ENCODE peak calls at places on chromosome X, in ten cellular contexts. L is GM12865, S is dorsolateral prefrontal cortex, D is HS-5, Z is LNCaP clone FGC, C is type B pancreatic cell, I is SK-N-MC, N is NCI-H146, T is upper lobe of right lung, U is foreskin fibroblast. Q is an unnamed sample.

GRCh38 chrX:98897191-98897590 is 1512.9 kb downstream of the PCDH19 start:
- DNase-seq in N (no peak), U (no peak), D (no peak), T (no peak), L (no peak), S (no peak), Z (no peak), I (no peak), C (no peak), Q (no peak)

GRCh38 chrX:102651242-102651967 is at the start of gene GPRASP1:
- DNase-seq in I (no peak), D (no peak), T (peak; percentile 72), C (peak; percentile 72), U (peak; percentile 55), N (peak; percentile 70), Z (no peak), S (peak; percentile 74), L (no peak), Q (no peak)

GRCh38 chrX:40140706-40141499 is 43.1 kb upstream of the BCOR start:
- DNase-seq in T (peak; percentile 64), S (no peak), I (no peak), U (peak; percentile 55), D (no peak), Z (no peak), N (no peak), L (no peak), C (no peak), Q (no peak)

GRCh38 chrX:104135677-104136076 is 21.1 kb downstream of the SLC25A53 start:
- DNase-seq in Z (no peak), S (no peak), D (no peak), C (no peak), I (no peak), L (no peak), T (no peak), U (no peak), N (no peak), Q (no peak)

GRCh38 chrX:137548261-137548660 is 17.7 kb upstream of the ZIC3 start:
- DNase-seq in C (no peak), L (no peak), I (no peak), Z (no peak), N (no peak), D (no peak), T (no peak), U (no peak), S (no peak), Q (no peak)

GRCh38 chrX:56794831-56795230 is 65.8 kb downstream of the NBDY start:
- DNase-seq in I (no peak), L (no peak), S (no peak), T (no peak), U (no peak), N (no peak), C (no peak), Z (peak; percentile 28), D (no peak), Q (no peak)

GRCh38 chrX:72714471-72714916 is 388 bp upstream of the PHKA1 start:
- DNase-seq in L (no peak), D (peak; percentile 8), T (peak; percentile 73), S (peak; percentile 46), I (no peak), N (peak; percentile 64), Z (peak; percentile 58), C (no peak), U (peak; percentile 87), Q (peak; percentile 14)

GRCh38 chrX:7086384-7086783 is 61.1 kb upstream of the STS start:
- DNase-seq in D (no peak), N (no peak), C (no peak), U (peak; percentile 26), S (no peak), Z (no peak), L (peak; percentile 21), T (no peak), I (peak; percentile 76), Q (no peak)

GRCh38 chrX:150200820-150201287 is 162.3 kb upstream of the MAMLD1 start:
- DNase-seq in N (no peak), D (peak; percentile 85), U (peak; percentile 96), T (no peak), I (no peak), Z (no peak), C (peak; percentile 37), S (peak; percentile 40), L (peak; percentile 84), Q (peak; percentile 63)

GRCh38 chrX:55450259-55450658 is 1.7 kb upstream of the MAGEH1 start:
- DNase-seq in I (no peak), U (peak; percentile 35), T (no peak), Z (peak; percentile 13), N (no peak), C (no peak), L (peak; percentile 0), S (no peak), D (no peak), Q (no peak)

GRCh38 chrX:17689971-17690409 is 47.3 kb upstream of the SCML1 start:
- DNase-seq in D (no peak), Z (peak; percentile 26), L (peak; percentile 49), S (no peak), T (no peak), I (peak; percentile 5), C (no peak), U (peak; percentile 82), N (peak; percentile 81), Q (peak; percentile 57)

GRCh38 chrX:68829594-68830485 is 1.0 kb downstream of the EFNB1 start:
- DNase-seq in T (no peak), U (peak; percentile 65), D (no peak), C (peak; percentile 71), L (no peak), S (no peak), I (no peak), Z (no peak), N (peak; percentile 9), Q (peak; percentile 39)

GRCh38 chrX:45598841-45599240 is 398.2 kb upstream of the DIPK2B start:
- DNase-seq in Z (no peak), T (no peak), D (no peak), I (no peak), U (no peak), N (no peak), L (no peak), S (no peak), C (no peak), Q (no peak)

GRCh38 chrX:119698835-119699234 is 5.9 kb upstream of the SEPTIN6 start:
- DNase-seq in I (no peak), T (no peak), U (peak; percentile 71), D (no peak), S (no peak), N (peak; percentile 37), L (peak; percentile 58), Z (peak; percentile 52), C (no peak), Q (peak; percentile 53)

GRCh38 chrX:30597258-30598012 is 19.9 kb upstream of the TASL start:
- DNase-seq in N (no peak), I (no peak), T (no peak), D (no peak), S (no peak), C (no peak), U (no peak), L (peak; percentile 69), Z (no peak), Q (peak; percentile 51)

GRCh38 chrX:149074429-149074828 is 430.7 kb downstream of the IDS start:
- DNase-seq in D (no peak), L (peak; percentile 44), C (no peak), I (no peak), N (peak; percentile 6), Z (no peak), U (peak; percentile 46), S (no peak), T (no peak), Q (no peak)

GRCh38 chrX:73525928-73526690 is 36.9 kb upstream of the CHIC1 start:
- DNase-seq in T (no peak), S (no peak), C (no peak), Z (no peak), N (no peak), L (no peak), I (no peak), D (no peak), U (no peak), Q (no peak)

GRCh38 chrX:13894888-13895564 is 78.1 kb upstream of the GPM6B start:
- DNase-seq in U (peak; percentile 32), T (no peak), I (no peak), Z (no peak), N (no peak), S (no peak), D (no peak), C (no peak), L (no peak), Q (no peak)

GRCh38 chrX:24996096-24996709 is 19.6 kb downstream of the ARX start:
- DNase-seq in Z (no peak), T (no peak), S (no peak), C (no peak), U (no peak), N (peak; percentile 9), L (no peak), I (no peak), D (no peak), Q (no peak)

GRCh38 chrX:36909584-36909983 is 98.6 kb upstream of the FAM47C start:
- DNase-seq in U (no peak), C (no peak), L (no peak), T (no peak), S (no peak), I (no peak), N (no peak), Z (no peak), D (no peak), Q (no peak)

GRCh38 chrX:29666361-29666760 is 549.0 kb upstream of the MAGEB2 start:
- DNase-seq in L (no peak), U (peak; percentile 43), I (no peak), N (no peak), T (no peak), Z (no peak), S (no peak), C (no peak), D (no peak), Q (no peak)

GRCh38 chrX:9539611-9540387 is 74.9 kb downstream of the TBL1X start:
- DNase-seq in S (no peak), D (no peak), Z (no peak), I (no peak), L (no peak), U (no peak), N (no peak), T (no peak), C (no peak), Q (no peak)

GRCh38 chrX:21798677-21799219 is 40.7 kb upstream of the MBTPS2 start:
- DNase-seq in I (no peak), Z (no peak), T (no peak), U (peak; percentile 14), C (no peak), D (no peak), S (no peak), N (peak; percentile 85), L (peak; percentile 56), Q (no peak)

GRCh38 chrX:125090046-125090445 is 229.6 kb upstream of the TEX13C start:
- DNase-seq in S (no peak), D (peak; percentile 6), L (no peak), N (peak; percentile 78), T (no peak), I (no peak), U (no peak), Z (no peak), C (no peak), Q (no peak)

GRCh38 chrX:136273986-136274385 is 22.8 kb upstream of the MAP7D3 start:
- DNase-seq in U (no peak), Z (peak; percentile 19), C (no peak), I (no peak), S (no peak), T (no peak), N (peak; percentile 30), D (no peak), L (no peak), Q (no peak)

GRCh38 chrX:132728296-132728695 is 230.1 kb downstream of the HS6ST2 start:
- DNase-seq in S (no peak), I (no peak), T (no peak), C (no peak), L (no peak), N (no peak), U (no peak), Z (no peak), D (no peak), Q (no peak)

GRCh38 chrX:129793604-129794191 is 13.9 kb downstream of the SASH3 start:
- DNase-seq in U (no peak), D (no peak), C (no peak), N (no peak), L (no peak), S (no peak), T (no peak), I (no peak), Z (no peak), Q (no peak)

GRCh38 chrX:16826207-16826606 is 39.9 kb downstream of the TXLNG start:
- DNase-seq in I (peak; percentile 39), S (no peak), T (no peak), Z (no peak), N (peak; percentile 21), L (peak; percentile 30), U (peak; percentile 52), D (no peak), C (no peak), Q (peak; percentile 44)

Q was measured in GM13977.